ENCODE peak calls at places on chromosomes 11 and 22, in seven cellular contexts. I is lower lobe of right lung, A is iris pigment epithelial cell, U is SW 1271, Z is pancreas, N is adrenal gland, V is tibial artery. G is an unnamed sample.

GRCh38 chr22:40414306-40414705 is 43.9 kb downstream of the SGSM3 start:
- DNase-seq in I (no peak), N (no peak), Z (no peak), A (peak), U (no peak), V (peak), G (no peak)

GRCh38 chr22:28710889-28711285 is 30.7 kb downstream of the CHEK2 start:
- DNase-seq in Z (no peak), N (no peak), V (no peak), U (no peak), A (peak), I (no peak), G (no peak)

GRCh38 chr11:61369372-61370348 is 7.5 kb downstream of the TMEM138 start:
- DNase-seq in I (no peak), N (peak), V (peak), U (no peak), A (peak), Z (peak), G (peak)

GRCh38 chr11:769887-770641 is 7.2 kb downstream of the GATD1 start:
- DNase-seq in A (no peak), N (peak), U (no peak), Z (no peak), I (peak), V (no peak), G (no peak)

GRCh38 chr22:38205261-38206128 is 3.7 kb downstream of the MAFF start:
- DNase-seq in I (peak), U (no peak), V (peak), Z (no peak), A (peak), N (peak), G (peak)

GRCh38 chr22:39360242-39360641 is 10.5 kb downstream of the SYNGR1 start:
- DNase-seq in A (no peak), N (no peak), U (no peak), V (no peak), Z (no peak), I (no peak), G (no peak)

GRCh38 chr11:94129505-94130335 is 1.1 kb downstream of the PANX1 start:
- DNase-seq in V (no peak), Z (peak), I (no peak), U (no peak), N (no peak), A (peak), G (no peak)

GRCh38 chr22:39396156-39396796 is 3.3 kb upstream of the TAB1 start:
- DNase-seq in N (no peak), A (no peak), I (no peak), U (no peak), V (no peak), Z (no peak), G (no peak)

GRCh38 chr11:133529807-133530500 is 2.3 kb downstream of the OPCML start:
- DNase-seq in I (no peak), V (no peak), Z (no peak), U (no peak), N (no peak), A (no peak), G (no peak)

GRCh38 chr11:119791701-119792151 is 62.7 kb upstream of the NECTIN1 start:
- DNase-seq in V (peak), I (no peak), A (peak), Z (no peak), N (no peak), U (no peak), G (no peak)

GRCh38 chr11:19698493-19699292 is 13.9 kb upstream of the NAV2 start:
- DNase-seq in U (no peak), N (no peak), V (peak), Z (no peak), A (peak), I (no peak), G (no peak)

GRCh38 chr11:118276422-118276821 is 12.3 kb upstream of the MPZL2 start:
- DNase-seq in V (no peak), A (no peak), U (no peak), N (no peak), Z (no peak), I (no peak), G (no peak)

GRCh38 chr11:121520243-121521144 is 67.7 kb upstream of the SORL1-AS1 start:
- DNase-seq in V (no peak), N (no peak), U (no peak), I (no peak), A (peak), Z (no peak), G (no peak)

GRCh38 chr22:21867528-21868266 is at the start of gene MAPK1:
- DNase-seq in U (peak), N (peak), A (peak), V (peak), Z (peak), I (peak), G (peak)

GRCh38 chr11:64755681-64756361 is 4.0 kb downstream of the PYGM start:
- DNase-seq in U (no peak), N (no peak), A (no peak), I (no peak), Z (no peak), V (peak), G (peak)

GRCh38 chr22:41226728-41227655 is 13.7 kb downstream of the CHADL start:
- DNase-seq in A (no peak), I (peak), U (no peak), V (no peak), Z (no peak), N (peak), G (no peak)

GRCh38 chr11:70551323-70552166 is 153.2 kb downstream of the CTTN start:
- DNase-seq in Z (no peak), V (no peak), I (no peak), N (no peak), U (no peak), A (no peak), G (no peak)

GRCh38 chr11:2798951-2799761 is 86.4 kb downstream of the CDKN1C start:
- DNase-seq in N (peak), A (no peak), V (no peak), Z (peak), U (no peak), I (peak), G (peak)

GRCh38 chr11:120130991-120131760 is 6.7 kb downstream of the TRIM29 start:
- DNase-seq in N (peak), U (no peak), A (no peak), V (peak), Z (no peak), I (peak), G (no peak)

GRCh38 chr11:35274909-35275807 is 136.2 kb downstream of the CD44 start:
- DNase-seq in U (no peak), V (peak), Z (peak), A (no peak), I (peak), N (peak), G (no peak)

GRCh38 chr22:41992496-41992895 is 6.1 kb upstream of the WBP2NL start:
- DNase-seq in I (no peak), A (no peak), V (peak), U (no peak), Z (no peak), N (peak), G (no peak)

GRCh38 chr22:31695423-31695822 is 33.4 kb upstream of the PISD start:
- DNase-seq in A (peak), V (no peak), N (no peak), U (no peak), I (no peak), Z (no peak), G (no peak)

GRCh38 chr11:112999518-112999917 is 38.3 kb downstream of the NCAM1 start:
- DNase-seq in I (no peak), U (no peak), V (no peak), N (no peak), Z (no peak), A (peak), G (no peak)

GRCh38 chr11:107651672-107652071 is 60.2 kb downstream of the SLN start:
- DNase-seq in Z (no peak), V (no peak), I (no peak), A (no peak), N (no peak), U (no peak), G (no peak)

GRCh38 chr22:45181766-45182165 is 18.0 kb downstream of the NUP50 start:
- DNase-seq in N (no peak), I (no peak), U (no peak), Z (no peak), A (no peak), V (no peak), G (no peak)

GRCh38 chr11:6911946-6912345 is 8.9 kb upstream of the OR2D3 start:
- DNase-seq in U (no peak), N (no peak), A (peak), V (no peak), I (no peak), Z (peak), G (no peak)

GRCh38 chr11:86395061-86395551 is 20.4 kb downstream of the CCDC81 start:
- DNase-seq in V (no peak), A (peak), Z (no peak), U (no peak), I (no peak), N (peak), G (peak)

GRCh38 chr11:68932933-68933577 is 29.4 kb downstream of the IGHMBP2 start:
- DNase-seq in I (no peak), V (no peak), Z (no peak), U (no peak), N (no peak), A (no peak), G (no peak)

G was measured in ovary.